ENCODE peak calls at places on chromosomes 2 and 18, in six cellular contexts. K is naive thymus-derived CD8-positive, alpha-beta T cell; T is COR-L47; Y is substantia nigra; W is stimulated activated CD4-positive, alpha-beta T cell treated with anti-CD3 and anti-CD28 coated beads, Interleukin-12 subunit alpha, Interleukin-12 subunit beta, amount 100 ng/mL, for 48 hours; C is testis. J is an unnamed sample.

GRCh38 chr2:3737128-3737527 is 33.8 kb downstream of the DCDC2C start:
- DNase-seq in K (no peak), T (no peak), Y (no peak), W (no peak), C (no peak), J (peak)

GRCh38 chr18:9495465-9495864 is 20.2 kb downstream of the RALBP1 start:
- DNase-seq in K (no peak), T (no peak), Y (no peak), W (no peak), C (no peak), J (no peak)

GRCh38 chr2:121898483-121898882 is 143.0 kb downstream of the TSN start:
- DNase-seq in K (no peak), T (no peak), Y (no peak), W (no peak), C (no peak), J (no peak)

GRCh38 chr2:174008720-174009119 is 43.5 kb upstream of the SP3 start:
- DNase-seq in K (no peak), T (no peak), Y (no peak), W (no peak), C (no peak), J (no peak)

GRCh38 chr2:60552096-60552850 is 1.2 kb downstream of the BCL11A start:
- DNase-seq in K (peak), T (peak), Y (no peak), W (no peak), C (no peak), J (peak)

GRCh38 chr2:219118504-219118903 is 42.1 kb downstream of the NHEJ1 start:
- DNase-seq in K (no peak), T (no peak), Y (no peak), W (no peak), C (no peak), J (no peak)

GRCh38 chr2:101036562-101036961 is 34.5 kb downstream of the RPL31 start:
- DNase-seq in K (no peak), T (peak), Y (no peak), W (no peak), C (no peak), J (no peak)

GRCh38 chr18:3051718-3052410 is 38.9 kb upstream of the LPIN2 start:
- DNase-seq in K (no peak), T (no peak), Y (no peak), W (no peak), C (no peak), J (peak)

GRCh38 chr2:221502270-221502973 is 69.7 kb downstream of the EPHA4 start:
- DNase-seq in K (no peak), T (no peak), Y (no peak), W (peak), C (no peak), J (no peak)

GRCh38 chr2:6922201-6922656 is 5.0 kb downstream of the RNF144A start:
- DNase-seq in K (no peak), T (peak), Y (no peak), W (no peak), C (no peak), J (no peak)

GRCh38 chr2:20141056-20141762 is 83.7 kb downstream of the SDC1 start:
- DNase-seq in K (no peak), T (no peak), Y (no peak), W (no peak), C (no peak), J (peak)

GRCh38 chr2:120032297-120032696 is 19.4 kb downstream of the EPB41L5 start:
- DNase-seq in K (no peak), T (no peak), Y (no peak), W (no peak), C (no peak), J (no peak)

GRCh38 chr2:239264838-239265651 is 135.8 kb downstream of the HDAC4 start:
- DNase-seq in K (peak), T (no peak), Y (no peak), W (peak), C (peak), J (no peak)

GRCh38 chr2:196431076-196431475 is 208.4 kb upstream of the CCDC150 start:
- DNase-seq in K (no peak), T (no peak), Y (no peak), W (no peak), C (no peak), J (no peak)

GRCh38 chr18:50441518-50441917 is 66.7 kb downstream of the SKA1 start:
- DNase-seq in K (no peak), T (peak), Y (no peak), W (no peak), C (no peak), J (no peak)

GRCh38 chr2:38443021-38443541 is 66.0 kb upstream of the ATL2 start:
- DNase-seq in K (no peak), T (no peak), Y (no peak), W (no peak), C (peak), J (peak)

GRCh38 chr2:197803033-197803444 is 1.4 kb upstream of the PLCL1 start:
- DNase-seq in K (no peak), T (peak), Y (no peak), W (no peak), C (no peak), J (peak)

GRCh38 chr2:19216676-19217075 is 141.7 kb downstream of the OSR1 start:
- DNase-seq in K (no peak), T (no peak), Y (no peak), W (no peak), C (no peak), J (no peak)

GRCh38 chr2:3458396-3459184 is 60.7 kb downstream of the ADI1 start:
- DNase-seq in K (no peak), T (no peak), Y (no peak), W (no peak), C (no peak), J (no peak)

GRCh38 chr18:48782381-48782841 is 168.4 kb downstream of the SMAD7 start:
- DNase-seq in K (no peak), T (no peak), Y (no peak), W (no peak), C (no peak), J (no peak)

GRCh38 chr18:72866572-72866900 is 1.3 kb downstream of the NETO1 start:
- DNase-seq in K (no peak), T (no peak), Y (no peak), W (no peak), C (no peak), J (no peak)

GRCh38 chr2:57549642-57550102 is 496.9 kb upstream of the VRK2 start:
- DNase-seq in K (no peak), T (peak), Y (no peak), W (no peak), C (no peak), J (no peak)

GRCh38 chr2:12009323-12009905 is 263.0 kb downstream of the LPIN1 start:
- DNase-seq in K (no peak), T (no peak), Y (no peak), W (no peak), C (no peak), J (no peak)

GRCh38 chr2:190996338-190996946 is 17.5 kb downstream of the STAT1 start:
- DNase-seq in K (no peak), T (peak), Y (no peak), W (no peak), C (peak), J (peak)

GRCh38 chr2:157684940-157685466 is 56.3 kb upstream of the ACVR1C start:
- DNase-seq in K (no peak), T (no peak), Y (no peak), W (no peak), C (no peak), J (no peak)

GRCh38 chr18:49725809-49726514 is 87.4 kb downstream of the ACAA2 start:
- DNase-seq in K (no peak), T (no peak), Y (no peak), W (no peak), C (peak), J (peak)

GRCh38 chr2:98463551-98463971 is 18.9 kb downstream of the INPP4A start:
- DNase-seq in K (no peak), T (peak), Y (no peak), W (no peak), C (no peak), J (peak)

J was measured in endodermal cell.